ENCODE peak calls at places on chromosome 11, in ten cellular contexts. D is brain microvascular endothelial cell, M is IMR-90, T is left lung, Q is fibroblast of mammary gland, B is psoas muscle, R is thoracic aorta, O is AG04450, V is fibroblast of pulmonary artery, C is neural progenitor cell. U is an unnamed sample.

GRCh38 chr11:81886406-81887075 is 847.1 kb downstream of the FAM181B start:
- DNase-seq in M (no peak), V (no peak), D (no peak), B (no peak), T (no peak), O (no peak), R (no peak), C (no peak), Q (no peak), U (no peak)

GRCh38 chr11:45812581-45813548 is 7.9 kb downstream of the SLC35C1 start:
- DNase-seq in C (no peak), D (no peak), T (no peak), V (no peak), B (no peak), M (no peak), Q (no peak), R (no peak), O (no peak), U (no peak)

GRCh38 chr11:124725719-124726105 is 14.0 kb upstream of the NRGN start:
- DNase-seq in M (peak; percentile 77), D (peak; percentile 35), V (peak; percentile 89), B (no peak), T (no peak), R (no peak), O (no peak), C (no peak), Q (peak; percentile 70), U (peak; percentile 34)

GRCh38 chr11:112167145-112167544 is at the start of gene TEX12:
- DNase-seq in D (no peak), R (no peak), T (peak; percentile 55), O (no peak), Q (no peak), V (no peak), C (no peak), M (no peak), B (no peak), U (no peak)

GRCh38 chr11:47099213-47099917 is 77.3 kb downstream of the ARFGAP2 start:
- DNase-seq in O (no peak), B (no peak), T (no peak), M (peak; percentile 47), D (peak; percentile 7), R (no peak), C (no peak), Q (peak; percentile 25), V (peak; percentile 49), U (peak; percentile 26)

GRCh38 chr11:14905104-14906033 is 13.3 kb upstream of the CYP2R1 start:
- DNase-seq in Q (peak; percentile 23), T (peak; percentile 84), R (no peak), V (peak; percentile 35), C (peak; percentile 67), B (peak; percentile 57), M (peak; percentile 10), D (no peak), O (no peak), U (peak; percentile 45)

GRCh38 chr11:10498022-10498400 is 42.9 kb downstream of the AMPD3 start:
- DNase-seq in M (no peak), B (no peak), D (no peak), O (no peak), Q (no peak), V (no peak), R (no peak), T (no peak), C (no peak), U (no peak)

GRCh38 chr11:124746621-124747243 is 5.3 kb downstream of the VSIG2 start:
- DNase-seq in T (peak; percentile 94), O (peak; percentile 27), Q (peak; percentile 41), M (peak; percentile 72), C (peak; percentile 83), D (peak; percentile 78), V (peak; percentile 57), B (peak; percentile 81), R (no peak), U (peak; percentile 86)

GRCh38 chr11:36702330-36703054 is 104.5 kb upstream of the RAG2 start:
- DNase-seq in V (peak; percentile 75), O (peak; percentile 30), B (no peak), C (peak; percentile 78), D (peak; percentile 50), T (no peak), Q (peak; percentile 72), R (no peak), M (peak; percentile 69), U (peak; percentile 80)

GRCh38 chr11:12666905-12667304 is 7.3 kb upstream of the TEAD1 start:
- DNase-seq in Q (no peak), O (no peak), M (no peak), R (no peak), V (no peak), D (no peak), B (no peak), T (no peak), C (no peak), U (no peak)

GRCh38 chr11:79150320-79150719 is 290.5 kb downstream of the TENM4 start:
- DNase-seq in O (no peak), C (no peak), T (no peak), D (no peak), R (no peak), B (no peak), V (no peak), M (no peak), Q (no peak), U (no peak)

GRCh38 chr11:702731-703461 is 3.1 kb upstream of the EPS8L2 start:
- DNase-seq in D (no peak), R (no peak), T (peak; percentile 93), C (no peak), Q (no peak), V (no peak), M (no peak), B (no peak), O (no peak), U (no peak)

GRCh38 chr11:111157571-111157970 is 88.0 kb upstream of the POU2AF2 start:
- DNase-seq in M (no peak), O (no peak), R (no peak), Q (no peak), D (no peak), C (no peak), V (no peak), B (no peak), T (peak; percentile 45), U (no peak)
- H3K4me3 ChIP-seq in M (no peak overlapping the region), O (no peak overlapping the region), R (no peak overlapping the region), Q (no peak overlapping the region), D (no peak overlapping the region), C (no peak overlapping the region), V (no peak overlapping the region), B (no peak overlapping the region), T (no peak overlapping the region), U (no peak overlapping the region)

GRCh38 chr11:93784152-93784934 is at the start of gene MED17:
- DNase-seq in B (peak; percentile 95), C (peak; percentile 97), V (peak; percentile 93), Q (peak; percentile 91), R (peak; percentile 81), D (peak; percentile 91), O (peak; percentile 72), M (peak; percentile 92), T (peak; percentile 95), U (peak; percentile 97)
- TF ChIP-seq CTCF in B (peak; percentile 41), C (peak; percentile 46), V (peak; percentile 41), Q (peak; percentile 41), R (peak; percentile 36), D (peak; percentile 64), O (peak; percentile 57), M (peak; percentile 43), T (peak; percentile 43), U (peak; percentile 44)

GRCh38 chr11:60396790-60397189 is 531 bp downstream of the MS4A14 start:
- DNase-seq in Q (no peak), R (no peak), T (no peak), V (no peak), D (no peak), O (no peak), B (no peak), C (no peak), M (no peak), U (no peak)
- H3K4me3 ChIP-seq in Q (no peak overlapping the region), R (no peak overlapping the region), T (no peak overlapping the region), V (no peak overlapping the region), D (no peak overlapping the region), O (no peak overlapping the region), B (no peak overlapping the region), C (no peak overlapping the region), M (no peak overlapping the region), U (no peak overlapping the region)

GRCh38 chr11:116232364-116232801 is 540.4 kb downstream of the BUD13 start:
- DNase-seq in V (no peak), T (no peak), Q (no peak), M (no peak), O (no peak), B (no peak), C (no peak), D (no peak), R (no peak), U (no peak)

GRCh38 chr11:116231540-116231939 is 541.2 kb downstream of the BUD13 start:
- DNase-seq in M (no peak), Q (no peak), V (no peak), D (no peak), B (no peak), O (no peak), R (no peak), T (no peak), C (no peak), U (no peak)

GRCh38 chr11:116233581-116233980 is 539.2 kb downstream of the BUD13 start:
- DNase-seq in V (no peak), D (no peak), C (no peak), R (no peak), B (no peak), Q (no peak), O (no peak), M (no peak), T (no peak), U (no peak)

GRCh38 chr11:116239247-116239646 is 533.5 kb downstream of the BUD13 start:
- DNase-seq in C (no peak), D (no peak), V (no peak), O (no peak), M (no peak), R (no peak), Q (no peak), T (no peak), B (no peak), U (no peak)

GRCh38 chr11:116234989-116235567 is 537.7 kb downstream of the BUD13 start:
- DNase-seq in Q (no peak), B (no peak), M (no peak), V (no peak), C (no peak), R (no peak), T (no peak), D (no peak), O (no peak), U (no peak)
- TF ChIP-seq CTCF in Q (no peak), B (no peak), M (no peak), V (no peak), C (no peak), R (no peak), T (no peak), D (no peak), O (no peak), U (no peak)

GRCh38 chr11:120634706-120635105 is 123.2 kb downstream of the GRIK4 start:
- DNase-seq in O (no peak), B (no peak), T (no peak), M (no peak), V (no peak), C (no peak), D (no peak), R (no peak), Q (no peak), U (no peak)
- H3K4me3 ChIP-seq in O (no peak overlapping the region), B (no peak overlapping the region), T (no peak overlapping the region), M (no peak overlapping the region), V (no peak overlapping the region), C (no peak overlapping the region), D (no peak overlapping the region), R (no peak overlapping the region), Q (no peak overlapping the region), U (no peak overlapping the region)

GRCh38 chr11:17730608-17731462 is 3.7 kb upstream of the KCNC1 start:
- DNase-seq in T (peak; percentile 84), O (peak; percentile 33), V (peak; percentile 78), R (peak; percentile 31), B (peak; percentile 94), C (peak; percentile 88), Q (peak; percentile 72), D (peak; percentile 57), M (peak; percentile 66), U (peak; percentile 90)
- TF ChIP-seq CTCF in T (peak; percentile 78), O (peak; percentile 97), V (peak; percentile 97), R (peak; percentile 83), B (peak; percentile 82), C (peak; percentile 67), Q (peak; percentile 91), D (peak; percentile 95), M (peak; percentile 96), U (peak; percentile 91)